ENCODE peak calls at places on chromosome 4, in four cellular contexts. Y is upper lobe of right lung; E is effector memory CD4-positive, alpha-beta T cell; H is CD8-positive, alpha-beta memory T cell. P is an unnamed sample. For H3K36me3 and H3K4me1, the result is how much of the 10 kb centered on the place peaks cover.

GRCh38 chr4:41120297-41121217 is 93.8 kb downstream of the APBB2 start:
- DNase-seq in E (no peak), Y (peak), H (no peak), P (peak)

GRCh38 chr4:153438916-153439756 is 27.0 kb upstream of the TMEM131L start:
- DNase-seq in Y (no peak), E (no peak), H (peak), P (no peak)

GRCh38 chr4:1249148-1249730 is 309 bp upstream of the CTBP1 start:
- DNase-seq in H (peak), Y (peak), E (peak), P (peak)

GRCh38 chr4:24952667-24953066 is 39.8 kb upstream of the CCDC149 start:
- DNase-seq in E (no peak), H (no peak), Y (no peak), P (no peak)

GRCh38 chr4:156945532-156945931 is 26.1 kb downstream of the PDGFC start:
- DNase-seq in H (no peak), E (no peak), Y (no peak), P (no peak)

GRCh38 chr4:154164931-154165839 is 326.4 kb downstream of the DCHS2 start:
- DNase-seq in E (no peak), H (no peak), Y (no peak), P (no peak)

GRCh38 chr4:33658971-33659370 is 2585.3 kb downstream of the ARAP2 start:
- DNase-seq in H (no peak), E (no peak), Y (no peak), P (no peak)

GRCh38 chr4:57131849-57132745 is 21.9 kb upstream of the IGFBP7 start:
- DNase-seq in E (no peak), H (no peak), Y (no peak), P (no peak)

GRCh38 chr4:140028676-140029407 is 125.1 kb downstream of the MAML3 start:
- DNase-seq in E (no peak), Y (no peak), H (no peak), P (no peak)

GRCh38 chr4:127968565-127968964 is 3.4 kb downstream of the ABHD18 start:
- DNase-seq in Y (no peak), E (no peak), H (no peak), P (no peak)

GRCh38 chr4:119025440-119025839 is 110.2 kb upstream of the MYOZ2 start:
- DNase-seq in E (no peak), Y (peak), H (no peak), P (no peak)

DNA sequence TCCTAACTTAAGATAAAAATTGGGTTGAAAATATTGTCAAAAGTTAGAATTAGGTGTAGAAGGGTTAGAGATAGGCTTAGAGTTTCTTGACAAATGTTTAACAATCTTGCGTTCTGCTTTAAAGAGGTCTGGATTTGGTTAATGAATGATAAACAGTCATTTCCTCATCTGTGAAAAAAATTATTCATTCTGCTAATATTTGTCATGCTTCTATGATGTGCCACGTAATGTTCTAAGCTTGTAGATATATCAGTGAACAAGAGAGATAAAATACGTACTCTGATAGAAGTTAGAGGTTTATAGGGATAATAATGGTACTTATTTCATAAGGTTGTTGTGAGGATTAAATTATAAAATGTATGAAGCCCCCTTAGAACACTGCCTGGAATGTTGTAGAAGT is 443.0 kb upstream of the GALNT7 start:
- DNase-seq in E (no peak), Y (no peak), H (no peak), P (no peak)
- H3K4me3 ChIP-seq in E (no peak), Y (no peak), H (no peak), P (peak)

GRCh38 chr4:75973770-75974169 is 17.0 kb downstream of the SDAD1 start:
- DNase-seq in H (no peak), E (no peak), Y (no peak), P (no peak)
- H3K36me3 ChIP-seq in H (under half), E (half or more), Y (half or more), P (half or more)

GRCh38 chr4:137427411-137427810 is 104.9 kb downstream of the PCDH18 start:
- DNase-seq in H (no peak), Y (no peak), E (no peak), P (no peak)
- H3K4me1 ChIP-seq in H (under half), Y (under half), E (under half), P (under half)

GRCh38 chr4:186069734-186070133 is 778 bp downstream of the TLR3 start:
- DNase-seq in Y (no peak), H (no peak), E (no peak), P (no peak)
- H3K4me3 ChIP-seq in Y (peak), H (peak), E (no peak), P (peak)

GRCh38 chr4:5822617-5823016 is 70.3 kb downstream of the CRMP1 start:
- DNase-seq in H (no peak), Y (no peak), E (no peak), P (no peak)
- H3K36me3 ChIP-seq in H (under half), Y (under half), E (under half), P (under half)

GRCh38 chr4:76206222-76206942 is 7.2 kb downstream of the SCARB2 start:
- DNase-seq in Y (no peak), E (no peak), H (no peak), P (no peak)

GRCh38 chr4:76203541-76203940 is 10.1 kb downstream of the SCARB2 start:
- DNase-seq in H (no peak), Y (no peak), E (no peak), P (no peak)

GRCh38 chr4:76200771-76201224 is 12.8 kb downstream of the SCARB2 start:
- DNase-seq in H (no peak), Y (no peak), E (no peak), P (no peak)

GRCh38 chr4:76208005-76208765 is 5.4 kb downstream of the SCARB2 start:
- DNase-seq in H (no peak), Y (peak), E (no peak), P (peak)

DNA sequence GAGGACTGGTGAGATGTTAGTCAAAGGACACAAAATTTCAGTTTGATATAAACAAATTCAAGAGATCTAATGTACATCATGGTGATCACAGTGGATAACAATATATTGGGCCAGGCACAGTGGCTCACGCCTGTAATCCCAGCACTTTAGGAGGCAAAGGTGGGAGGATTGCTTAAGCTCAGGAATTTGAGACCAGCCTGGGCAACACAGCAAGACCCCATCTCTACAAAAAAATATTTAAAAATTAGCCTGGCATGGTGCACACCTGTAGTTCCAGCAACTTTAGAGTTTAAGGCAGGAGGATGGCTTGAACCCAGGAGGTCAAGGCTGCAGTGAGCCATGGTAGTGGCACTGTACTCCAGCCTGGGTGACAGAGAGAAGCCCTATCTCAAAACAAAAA is 8.7 kb downstream of the SCARB2 start:
- DNase-seq in H (no peak), E (no peak), Y (no peak), P (no peak)
- H3K4me1 ChIP-seq in H (under half), E (under half), Y (half or more), P (under half)

DNA sequence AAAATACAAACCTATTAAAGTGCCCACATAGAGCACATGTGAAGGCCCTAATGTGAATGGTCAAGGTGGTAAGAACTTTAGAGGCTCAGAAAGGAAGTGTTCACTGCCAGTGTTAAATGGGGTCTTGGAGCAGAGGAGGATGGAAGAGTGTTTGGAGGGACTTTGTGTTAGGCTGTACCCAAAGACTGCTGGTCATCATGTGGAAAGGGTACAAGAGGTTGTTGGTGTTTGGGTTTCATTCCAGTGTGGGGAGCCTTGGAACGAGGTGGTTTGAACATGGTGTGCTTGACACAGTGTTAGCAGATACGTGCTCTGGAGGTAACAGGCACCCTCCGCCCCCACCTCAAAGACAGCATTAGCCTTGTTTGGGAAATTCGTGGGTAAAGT is 73.1 kb downstream of the RAPGEF2 start:
- DNase-seq in E (no peak), H (no peak), Y (no peak), P (no peak)
- H3K4me3 ChIP-seq in E (no peak), H (no peak), Y (no peak), P (peak)

DNA sequence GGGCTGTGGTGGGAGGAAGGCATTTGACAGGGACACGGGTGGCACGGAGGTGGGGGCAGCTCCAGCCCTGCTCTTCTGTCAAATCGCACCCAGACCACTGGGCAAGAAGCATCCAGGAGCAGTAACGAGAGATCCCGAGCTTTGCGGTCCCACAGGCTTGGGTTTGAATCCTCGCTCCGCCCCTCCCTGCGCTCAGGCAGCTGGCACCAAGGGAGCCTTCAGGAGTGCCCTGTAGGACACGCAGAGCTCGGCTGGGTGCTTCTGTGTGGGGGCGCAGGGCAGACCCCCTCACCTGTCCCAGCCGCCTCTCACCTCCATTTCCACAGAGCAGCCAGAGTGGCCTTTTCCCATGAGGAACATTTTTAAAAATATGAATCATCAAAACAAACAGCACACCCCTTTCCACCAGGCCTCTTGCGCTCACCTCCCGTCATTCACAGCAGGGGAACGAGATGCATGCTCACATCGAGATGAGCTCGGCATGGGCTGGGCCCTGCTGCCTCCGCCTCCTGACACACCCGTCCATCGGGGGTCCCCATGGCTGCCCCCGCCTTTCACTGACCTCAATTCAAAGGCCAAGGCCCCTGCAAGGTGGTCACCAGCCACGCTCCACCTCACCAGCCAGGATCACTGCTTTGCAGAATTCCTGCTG is 52.8 kb downstream of the ACOX3 start:
- DNase-seq in H (no peak), E (no peak), Y (no peak), P (no peak)
- H3K36me3 ChIP-seq in H (under half), E (under half), Y (under half), P (under half)

DNA sequence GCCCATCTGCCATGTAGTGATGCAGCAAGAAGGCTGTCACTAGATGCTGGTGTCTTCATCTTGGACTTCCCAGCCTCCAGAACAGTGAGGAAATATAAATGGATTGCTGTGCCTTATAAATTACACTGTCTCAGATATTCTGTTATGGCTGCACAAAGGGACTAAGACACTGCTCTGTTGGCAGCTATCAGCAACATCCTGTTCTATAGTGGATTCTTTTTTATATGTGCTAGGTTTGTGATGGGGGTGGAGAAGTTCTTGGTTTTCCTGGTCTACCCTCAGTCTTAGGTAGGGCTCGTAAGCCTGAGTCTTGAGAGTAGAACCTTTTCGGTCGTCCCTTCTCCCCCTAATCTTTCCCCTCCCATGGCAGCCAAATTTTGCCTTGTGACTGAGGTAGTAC is 17.3 kb downstream of the STIM2 start:
- DNase-seq in H (peak), Y (no peak), E (no peak), P (no peak)
- H3K4me1 ChIP-seq in H (half or more), Y (under half), E (under half), P (under half)